ENCODE peak calls at places on chromosomes 16 and 17, in five cellular contexts. D is lung; C is kidney; F is neural progenitor cell; I is effector memory CD4-positive, alpha-beta T cell. Q is an unnamed sample.

GRCh38 chr16:23896832-23897821 is 61.3 kb downstream of the PRKCB start:
- DNase-seq in C (no peak), D (no peak), I (no peak), F (no peak), Q (no peak)

GRCh38 chr16:3171855-3172593 is 16.0 kb upstream of the OR1F1 start:
- DNase-seq in D (no peak), I (no peak), F (peak; percentile 49), C (peak; percentile 45), Q (no peak)

GRCh38 chr16:49601541-49601940 is 227.9 kb downstream of the C16orf78 start:
- DNase-seq in I (no peak), F (no peak), D (no peak), C (no peak), Q (no peak)

GRCh38 chr17:1078831-1079561 is 82.1 kb downstream of the TIMM22 start:
- DNase-seq in C (peak; percentile 78), D (no peak), F (peak; percentile 57), I (no peak), Q (no peak)

GRCh38 chr17:1977583-1978395 is 47.3 kb downstream of the RTN4RL1 start:
- DNase-seq in C (no peak), F (peak; percentile 71), D (no peak), I (no peak), Q (no peak)

GRCh38 chr17:32746280-32746679 is 130.6 kb downstream of the MYO1D start:
- DNase-seq in C (no peak), I (no peak), D (no peak), F (no peak), Q (no peak)

GRCh38 chr17:77681820-77682219 is 276.7 kb upstream of the TNRC6C start:
- DNase-seq in F (no peak), D (no peak), I (no peak), C (no peak), Q (no peak)

GRCh38 chr16:69260019-69260418 is 51.1 kb upstream of the VPS4A start:
- DNase-seq in I (no peak), F (no peak), C (no peak), D (no peak), Q (no peak)

GRCh38 chr17:21358682-21359482 is 17.3 kb upstream of the KCNJ12 start:
- DNase-seq in F (no peak), I (no peak), C (peak; percentile 43), D (no peak), Q (no peak)

GRCh38 chr17:68326681-68327080 is 35.4 kb downstream of the ARSG start:
- DNase-seq in F (no peak), C (no peak), D (no peak), I (no peak), Q (no peak)

GRCh38 chr16:89360760-89361435 is 129.5 kb downstream of the ANKRD11 start:
- DNase-seq in F (no peak), D (no peak), I (peak; percentile 61), C (peak; percentile 80), Q (peak; percentile 85)

GRCh38 chr17:48429156-48429555 is 858 bp downstream of the SKAP1 start:
- DNase-seq in I (no peak), F (no peak), C (no peak), D (no peak), Q (no peak)

GRCh38 chr17:2863204-2863603 is 67.0 kb downstream of the RAP1GAP2 start:
- DNase-seq in D (no peak), C (no peak), F (no peak), I (no peak), Q (no peak)

GRCh38 chr17:14156689-14157088 is 80.0 kb downstream of the CDRT15 start:
- DNase-seq in C (no peak), D (no peak), F (no peak), I (no peak), Q (no peak)

GRCh38 chr17:42853004-42853403 is 2.0 kb downstream of the AOC3 start:
- DNase-seq in I (no peak), D (no peak), F (no peak), C (peak; percentile 71), Q (no peak)

GRCh38 chr16:48354877-48355585 is 30.2 kb downstream of the SIAH1 start:
- DNase-seq in C (no peak), D (no peak), I (no peak), F (no peak), Q (no peak)

GRCh38 chr17:9206989-9207317 is 185.6 kb downstream of the NTN1 start:
- DNase-seq in D (no peak), F (no peak), C (no peak), I (no peak), Q (peak; percentile 73)

GRCh38 chr16:67860589-67861398 is 12.1 kb upstream of the EDC4 start:
- DNase-seq in D (no peak), C (no peak), F (no peak), I (no peak), Q (no peak)

GRCh38 chr16:68009157-68009735 is 6.5 kb downstream of the DPEP2NB start:
- DNase-seq in C (no peak), I (no peak), F (no peak), D (no peak), Q (no peak)

GRCh38 chr17:6753565-6753964 is 2.3 kb upstream of the XAF1 start:
- DNase-seq in C (no peak), F (peak; percentile 61), I (no peak), D (no peak), Q (no peak)

GRCh38 chr17:82101767-82102679 is 4.0 kb upstream of the FASN start:
- DNase-seq in D (no peak), I (no peak), F (no peak), C (no peak), Q (no peak)

GRCh38 chr17:50196826-50197225 is 4.6 kb downstream of the COL1A1 start:
- DNase-seq in F (no peak), C (no peak), I (no peak), D (no peak), Q (no peak)

GRCh38 chr17:58328195-58329034 is at the start of gene TSPOAP1:
- DNase-seq in F (peak; percentile 90), C (peak; percentile 76), I (peak; percentile 60), D (no peak), Q (peak; percentile 54)

GRCh38 chr17:925846-926245 is 53.7 kb downstream of the NXN start:
- DNase-seq in C (no peak), D (no peak), F (no peak), I (no peak), Q (no peak)

GRCh38 chr16:77171750-77172635 is 19.0 kb upstream of the MON1B start:
- DNase-seq in F (peak; percentile 75), I (no peak), D (no peak), C (no peak), Q (no peak)

GRCh38 chr16:86080982-86081381 is 182.0 kb downstream of the IRF8 start:
- DNase-seq in C (peak; percentile 13), F (no peak), I (no peak), D (no peak), Q (no peak)

GRCh38 chr16:47053895-47054294 is 80.4 kb upstream of the DNAJA2 start:
- DNase-seq in D (no peak), I (no peak), C (peak; percentile 5), F (no peak), Q (no peak)

GRCh38 chr16:68252383-68252782 is 7.2 kb downstream of the PLA2G15 start:
- DNase-seq in D (no peak), C (no peak), I (no peak), F (no peak), Q (no peak)

GRCh38 chr16:22189473-22190168 is 16.5 kb upstream of the EEF2K start:
- DNase-seq in F (no peak), I (peak; percentile 92), D (no peak), C (peak; percentile 87), Q (peak; percentile 96)

GRCh38 chr17:6853764-6854442 is 22.4 kb upstream of the TEKT1 start:
- DNase-seq in D (no peak), F (peak; percentile 52), C (no peak), I (no peak), Q (no peak)

GRCh38 chr17:33046361-33047255 is 55.0 kb downstream of the SPACA3 start:
- DNase-seq in F (peak; percentile 33), I (no peak), C (no peak), D (no peak), Q (no peak)

DNA sequence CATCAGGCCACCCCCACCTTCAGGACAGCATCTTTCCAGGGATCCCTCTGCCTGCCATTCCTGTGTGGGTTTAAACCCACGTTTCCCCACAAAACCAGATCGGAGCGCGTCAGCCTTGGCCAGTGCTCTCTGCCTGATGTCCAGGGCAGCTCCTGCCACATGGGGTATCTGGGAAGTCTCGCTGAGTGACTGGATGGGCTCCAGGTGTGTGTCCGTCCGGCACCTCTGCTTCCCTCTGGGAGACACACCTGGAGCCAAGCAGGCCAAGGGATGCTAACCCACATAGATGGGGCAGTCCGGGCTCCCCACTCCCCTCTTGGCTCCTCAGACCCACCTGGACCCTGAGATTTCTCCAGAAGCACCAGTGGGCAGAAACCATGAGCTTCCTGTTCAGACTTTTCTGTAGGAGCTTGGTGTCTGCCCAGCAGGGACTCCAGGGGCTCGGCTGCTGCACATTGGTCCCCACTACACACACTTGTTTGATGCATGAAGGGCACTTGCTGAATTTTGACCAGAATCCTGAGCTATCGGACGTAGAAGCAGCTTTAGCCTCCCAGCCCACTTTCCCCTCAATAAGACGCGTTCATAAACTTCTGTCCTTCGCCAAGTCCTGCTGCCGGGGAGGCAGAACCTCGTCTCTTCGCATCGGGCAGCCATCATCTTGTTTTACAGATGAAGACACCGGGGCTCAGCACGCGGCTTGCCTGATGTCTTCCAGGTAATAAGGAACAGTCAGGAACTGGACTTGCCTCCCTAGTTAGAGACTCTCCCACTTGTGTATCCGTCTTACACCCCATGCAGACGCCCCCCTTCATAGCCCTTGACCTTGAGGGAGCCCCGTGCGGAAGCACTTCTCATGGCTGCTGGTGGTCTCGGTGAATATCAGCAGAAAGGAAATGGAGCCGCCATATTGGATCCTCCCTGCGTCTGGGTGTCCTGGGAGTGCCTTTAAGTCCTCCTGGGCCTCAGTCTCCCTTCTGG is 91.6 kb upstream of the ZNF469 start:
- DNase-seq in I (no peak), D (no peak), C (peak; percentile 18), F (no peak), Q (no peak)
- H3K27ac ChIP-seq in I (no peak overlapping the region), D (no peak overlapping the region), C (no peak overlapping the region), F (no peak overlapping the region), Q (no peak overlapping the region)

GRCh38 chr17:51710289-51710979 is 448.1 kb downstream of the CA10 start:
- DNase-seq in I (no peak), D (no peak), C (no peak), F (no peak), Q (no peak)
- H3K9me3 ChIP-seq in I (no peaks in the 10 kb centered on the region), D (no peaks in the 10 kb centered on the region), C (no peaks in the 10 kb centered on the region), F (no peaks in the 10 kb centered on the region), Q (no peaks in the 10 kb centered on the region)

GRCh38 chr17:73170324-73170723 is 5.5 kb downstream of the SSTR2 start:
- DNase-seq in I (no peak), F (no peak), C (no peak), D (no peak), Q (no peak)
- H3K27ac ChIP-seq in I (no peak overlapping the region), F (no peak overlapping the region), C (no peak overlapping the region), D (no peak overlapping the region), Q (no peak overlapping the region)

DNA sequence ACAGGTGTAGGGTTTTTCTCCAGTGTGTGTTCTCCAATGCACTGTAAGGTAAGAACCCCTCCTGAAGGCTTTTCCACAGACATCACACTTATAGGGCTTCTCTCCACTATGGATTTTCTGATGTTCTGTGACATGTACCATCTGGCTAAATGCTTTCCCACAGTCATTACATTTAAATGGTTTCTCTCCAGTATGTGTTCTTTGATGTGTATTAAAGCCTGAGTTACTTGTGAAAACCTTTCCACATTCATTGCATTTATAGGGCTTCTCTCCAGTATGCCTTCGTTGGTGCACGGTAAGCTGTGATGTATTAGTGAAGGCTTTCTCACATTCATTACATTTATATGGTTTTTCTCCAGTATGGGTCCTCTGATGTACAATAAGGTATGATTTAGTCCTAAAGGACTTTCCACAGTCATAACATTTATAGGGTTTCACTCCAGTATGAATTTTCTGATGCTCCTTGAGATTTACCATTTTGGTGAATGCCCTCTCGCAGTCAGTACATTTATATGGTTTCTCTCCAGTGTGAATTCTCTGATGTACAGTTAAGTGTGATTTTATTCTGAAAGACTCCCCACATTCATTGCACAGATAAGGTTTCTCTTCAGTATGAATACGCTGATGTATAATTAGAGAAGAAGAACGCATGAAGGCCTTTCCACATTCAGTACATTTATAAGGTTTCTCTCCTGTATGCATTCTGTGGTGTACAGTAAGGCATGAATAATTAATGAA is 30.9 kb downstream of the ZNF624 start:
- DNase-seq in I (no peak), C (no peak), D (no peak), F (no peak), Q (no peak)
- H3K9me3 ChIP-seq in I (peaks cover 33% of the 10 kb centered on the region), C (peaks cover 30% of the 10 kb centered on the region), D (peaks cover 19% of the 10 kb centered on the region), F (peaks cover 48% of the 10 kb centered on the region), Q (peaks cover 34% of the 10 kb centered on the region)

Q was measured in Peyer's patch.